ENCODE peak calls at places on chromosomes 4 and X, in ten cellular contexts. E is DND-41, Q is mammary epithelial cell, U is GM23248, A is astrocyte, V is mesendoderm, Y is PC-3, K is H9, F is mesenchymal stem cell, D is adipocyte. M is an unnamed sample. For H3K4me1, the result is how much of the 10 kb centered on the place peaks cover.

GRCh38 chr4:142141201-142141600 is 504.8 kb downstream of the IL15 start:
- DNase-seq in E (no peak), Q (no peak), U (no peak), A (no peak), V (no peak), Y (no peak), K (no peak), F (no peak), D (no peak), M (no peak)

GRCh38 chrX:126238220-126238619 is 72.1 kb upstream of the DCAF12L2 start:
- DNase-seq in E (no peak), Q (no peak), U (no peak), A (no peak), V (no peak), Y (no peak), K (no peak), F (no peak), D (no peak), M (peak)

GRCh38 chrX:46912098-46912672 is at the start of gene JADE3:
- DNase-seq in E (peak), Q (peak), U (peak), A (peak), V (peak), Y (peak), K (peak), F (peak), D (peak), M (peak)

GRCh38 chrX:154799554-154800348 is 5.5 kb downstream of the MPP1 start:
- DNase-seq in E (peak), Q (no peak), U (no peak), A (peak), V (peak), Y (peak), K (no peak), F (peak), D (no peak), M (no peak)

GRCh38 chrX:96833333-96833732 is 50.4 kb upstream of the RPA4 start:
- DNase-seq in E (no peak), Q (no peak), U (peak), A (no peak), V (no peak), Y (no peak), K (no peak), F (no peak), D (peak), M (no peak)

GRCh38 chr4:20248155-20248558 is 3.5 kb upstream of the SLIT2 start:
- DNase-seq in E (peak), Q (no peak), U (peak), A (peak), V (peak), Y (peak), K (no peak), F (peak), D (peak), M (no peak)

GRCh38 chr4:6226506-6226905 is 26.2 kb upstream of the JAKMIP1 start:
- DNase-seq in E (no peak), Q (no peak), U (no peak), A (no peak), V (no peak), Y (no peak), K (peak), F (no peak), D (no peak), M (no peak)

GRCh38 chr4:159871141-159871540 is 768.3 kb downstream of the RAPGEF2 start:
- DNase-seq in E (no peak), Q (peak), U (no peak), A (peak), V (no peak), Y (peak), K (no peak), F (no peak), D (no peak), M (no peak)

GRCh38 chr4:26267087-26267486 is 53.7 kb upstream of the RBPJ start:
- DNase-seq in E (no peak), Q (no peak), U (peak), A (peak), V (no peak), Y (no peak), K (no peak), F (no peak), D (peak), M (no peak)

GRCh38 chr4:143025111-143025704 is 159.5 kb upstream of the USP38 start:
- DNase-seq in E (no peak), Q (peak), U (peak), A (peak), V (peak), Y (peak), K (peak), F (peak), D (peak), M (no peak)

GRCh38 chrX:1249101-1249887 is 19.3 kb upstream of the CSF2RA start:
- DNase-seq in E (peak), Q (no peak), U (peak), A (no peak), V (peak), Y (peak), K (peak), F (peak), D (peak), M (no peak)

DNA sequence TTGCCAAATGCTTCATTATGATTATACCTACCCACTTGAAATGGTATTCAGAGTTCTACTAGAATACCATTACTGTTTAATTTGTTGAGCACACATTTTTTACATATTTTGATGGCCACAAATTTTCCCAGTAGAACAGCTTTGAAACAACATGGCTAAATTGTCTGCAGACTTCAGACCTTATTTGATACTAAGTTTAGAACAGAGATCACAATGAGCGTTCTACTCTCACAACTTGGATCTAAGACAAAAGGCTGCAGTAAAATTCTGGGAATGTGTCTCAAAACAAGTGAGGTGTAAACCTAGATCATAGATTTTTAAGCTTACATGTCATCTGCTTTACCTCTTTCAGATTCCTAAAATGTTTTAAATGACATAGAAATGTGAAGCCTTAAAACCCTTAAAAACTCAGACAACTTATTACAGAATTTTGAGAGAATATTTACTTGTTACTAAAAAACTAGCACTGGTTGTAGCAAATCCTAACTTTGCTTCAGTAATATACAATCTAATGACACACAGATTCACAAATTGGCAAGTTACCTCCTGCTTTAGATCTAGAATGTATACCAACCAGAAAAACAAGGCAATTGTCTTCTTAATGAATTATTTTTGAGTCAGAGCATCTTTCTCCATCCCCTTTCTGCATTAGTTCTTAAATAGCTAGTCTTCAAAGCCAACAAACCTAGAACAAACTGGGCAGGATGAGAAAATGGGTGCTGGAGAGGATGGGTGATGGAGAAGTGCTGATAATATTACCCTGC is 243.3 kb downstream of the SLC7A11 start:
- DNase-seq in E (no peak), Q (no peak), U (peak), A (peak), V (peak), Y (no peak), K (no peak), F (no peak), D (peak), M (no peak)
- H3K9ac ChIP-seq in E (no peak), Q (no peak), U (peak), A (no peak), V (no peak), Y (no peak), K (no peak), F (no peak), D (peak), M (no peak)

GRCh38 chr4:1212546-1213335 is 36.2 kb downstream of the CTBP1 start:
- DNase-seq in E (no peak), Q (no peak), U (no peak), A (no peak), V (no peak), Y (no peak), K (no peak), F (no peak), D (no peak), M (peak)
- H3K4me1 ChIP-seq in E (under half), Q (under half), U (under half), A (under half), V (under half), Y (under half), K (under half), F (half or more), D (under half), M (under half)

DNA sequence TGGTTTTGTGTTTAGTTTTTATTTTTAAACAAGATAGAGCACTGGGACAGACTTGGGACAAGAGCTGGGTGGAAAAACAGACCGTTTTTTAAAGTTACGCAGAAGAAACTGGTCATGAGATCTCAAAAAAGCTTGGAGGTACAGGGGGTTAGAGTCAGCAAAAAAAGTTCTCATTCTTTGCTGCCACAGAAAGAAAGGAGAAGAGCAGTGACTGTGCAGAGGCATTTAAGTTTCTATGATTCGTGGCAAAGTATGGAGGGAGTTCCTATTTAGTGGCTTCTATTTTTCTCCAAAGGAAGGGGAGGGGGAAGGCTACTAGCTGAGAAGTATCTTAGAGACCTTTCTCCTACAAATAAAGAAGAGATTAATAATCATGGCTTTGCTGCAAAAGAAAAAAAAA is 68.3 kb downstream of the MANBA start:
- DNase-seq in E (no peak), Q (no peak), U (no peak), A (no peak), V (no peak), Y (no peak), K (no peak), F (peak), D (no peak), M (no peak)
- H3K9ac ChIP-seq in E (no peak), Q (no peak), U (no peak), A (no peak), V (no peak), Y (no peak), K (no peak), F (no peak), D (no peak), M (no peak)

GRCh38 chrX:7085879-7086278 is 61.6 kb upstream of the STS start:
- DNase-seq in E (no peak), Q (no peak), U (no peak), A (no peak), V (no peak), Y (no peak), K (no peak), F (no peak), D (no peak), M (no peak)

GRCh38 chrX:7083468-7084396 is 63.8 kb upstream of the STS start:
- DNase-seq in E (peak), Q (peak), U (peak), A (peak), V (peak), Y (peak), K (no peak), F (peak), D (peak), M (no peak)

GRCh38 chrX:7084841-7085240 is 62.7 kb upstream of the STS start:
- DNase-seq in E (peak), Q (no peak), U (no peak), A (no peak), V (no peak), Y (no peak), K (no peak), F (no peak), D (no peak), M (no peak)

GRCh38 chrX:7088968-7089615 is 58.4 kb upstream of the STS start:
- DNase-seq in E (peak), Q (no peak), U (no peak), A (no peak), V (peak), Y (peak), K (peak), F (no peak), D (no peak), M (no peak)

DNA sequence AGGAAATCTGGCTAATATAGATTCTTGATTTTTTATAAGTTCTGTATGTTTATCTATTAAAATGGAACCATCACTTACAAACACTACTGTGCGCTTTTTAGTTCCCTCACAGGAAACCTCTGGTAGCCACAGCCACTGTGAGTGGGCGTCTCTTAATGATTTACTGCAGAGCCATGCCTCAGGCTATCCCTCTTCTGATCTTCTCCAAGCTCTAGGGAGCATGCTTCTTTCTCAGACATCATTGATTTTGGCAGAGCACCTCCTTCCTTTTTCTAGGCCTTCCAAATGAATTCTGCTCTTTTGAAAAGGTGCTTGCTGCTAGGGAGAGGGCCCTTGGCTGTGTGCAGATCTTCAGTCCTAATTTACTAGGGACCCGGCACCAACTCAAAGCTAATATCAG is 61.1 kb upstream of the STS start:
- DNase-seq in E (peak), Q (no peak), U (peak), A (peak), V (peak), Y (no peak), K (no peak), F (peak), D (no peak), M (no peak)
- H3K4me1 ChIP-seq in E (half or more), Q (under half), U (under half), A (under half), V (under half), Y (under half), K (under half), F (under half), D (under half), M (under half)

GRCh38 chr4:54225671-54226398 is 3.3 kb upstream of the PDGFRA start:
- DNase-seq in E (no peak), Q (no peak), U (peak), A (no peak), V (peak), Y (peak), K (peak), F (peak), D (peak), M (peak)
- H3K9ac ChIP-seq in E (no peak), Q (no peak), U (peak), A (peak), V (peak), Y (peak), K (no peak), F (peak), D (peak), M (no peak)

DNA sequence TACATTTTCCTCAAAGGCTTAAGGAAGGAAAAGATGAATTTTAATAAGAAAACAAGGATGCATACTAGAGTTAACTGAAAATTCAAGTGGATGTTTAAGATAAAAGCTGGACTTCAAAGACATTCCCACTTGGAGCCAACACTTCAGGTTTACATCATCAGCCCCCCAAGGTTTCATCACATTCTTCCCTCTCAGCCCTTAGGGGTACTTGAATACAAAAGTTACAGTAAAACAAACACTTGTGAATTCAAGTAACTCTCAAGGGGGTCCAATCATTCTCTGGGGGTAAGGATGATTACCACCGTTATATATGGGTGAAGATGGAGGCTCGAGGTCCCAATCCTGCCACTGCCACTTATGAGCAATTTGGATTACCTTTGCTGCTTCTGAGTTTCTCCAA is 36.1 kb downstream of the STARD8 start:
- DNase-seq in E (no peak), Q (no peak), U (no peak), A (no peak), V (no peak), Y (no peak), K (no peak), F (no peak), D (no peak), M (no peak)
- H3K4me1 ChIP-seq in E (under half), Q (under half), U (under half), A (under half), V (under half), Y (under half), K (under half), F (under half), D (under half), M (under half)

GRCh38 chr4:105369988-105370387 is 103.9 kb downstream of the PPA2 start:
- DNase-seq in E (no peak), Q (no peak), U (peak), A (peak), V (no peak), Y (peak), K (no peak), F (no peak), D (peak), M (no peak)
- H3K9ac ChIP-seq in E (no peak), Q (no peak), U (no peak), A (no peak), V (no peak), Y (no peak), K (no peak), F (no peak), D (no peak), M (no peak)

DNA sequence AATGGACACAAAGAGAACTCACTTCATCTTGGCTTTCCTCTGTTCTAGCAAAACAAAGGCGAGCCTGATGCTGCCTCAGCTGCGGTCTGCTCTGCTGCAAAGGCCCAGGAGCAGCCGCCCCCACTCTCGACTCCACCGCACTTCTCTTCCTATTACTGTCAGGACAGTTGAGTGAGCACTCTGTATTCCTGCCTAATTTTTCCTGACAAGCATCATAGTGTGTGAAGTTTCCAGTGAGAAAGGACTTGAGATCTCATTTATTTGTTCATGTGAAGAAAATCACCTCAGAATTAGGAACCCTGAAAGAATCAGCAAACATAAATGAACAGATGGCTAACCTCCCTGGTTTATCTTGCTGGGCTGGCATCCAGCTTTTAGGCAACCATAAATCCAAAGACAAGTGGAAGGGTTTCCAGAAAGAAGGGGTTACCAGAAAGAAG is 15.6 kb downstream of the SCARB2 start:
- DNase-seq in E (no peak), Q (peak), U (peak), A (peak), V (no peak), Y (no peak), K (no peak), F (no peak), D (peak), M (peak)
- H3K4me1 ChIP-seq in E (under half), Q (half or more), U (half or more), A (half or more), V (under half), Y (under half), K (under half), F (under half), D (half or more), M (under half)

GRCh38 chr4:166435449-166435848 is 562.4 kb downstream of the TLL1 start:
- DNase-seq in E (no peak), Q (peak), U (peak), A (peak), V (no peak), Y (peak), K (no peak), F (peak), D (peak), M (no peak)

GRCh38 chr4:166432125-166432524 is 559.1 kb downstream of the TLL1 start:
- DNase-seq in E (no peak), Q (no peak), U (no peak), A (no peak), V (no peak), Y (peak), K (no peak), F (no peak), D (no peak), M (no peak)

DNA sequence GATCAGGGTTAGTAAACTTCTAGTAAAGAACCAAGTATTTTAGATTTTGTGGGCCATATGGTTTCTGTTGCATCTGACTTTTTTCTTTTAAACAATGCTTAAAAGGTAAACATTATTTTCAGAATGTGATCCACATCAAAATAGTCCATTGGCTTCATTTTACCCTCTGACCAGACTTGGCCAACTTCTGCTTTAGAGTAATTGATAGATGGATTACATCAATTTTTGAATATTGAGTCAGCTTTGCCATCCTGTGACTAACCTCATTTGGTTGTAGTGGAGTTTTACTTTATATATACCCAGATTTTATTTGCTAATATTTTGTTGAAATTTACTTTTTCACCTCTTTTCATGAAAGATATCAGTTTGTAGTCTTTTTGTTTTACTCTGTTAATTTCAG is 559.8 kb downstream of the TLL1 start:
- DNase-seq in E (no peak), Q (peak), U (no peak), A (no peak), V (no peak), Y (peak), K (no peak), F (no peak), D (peak), M (no peak)
- H3K9ac ChIP-seq in E (no peak), Q (no peak), U (no peak), A (no peak), V (no peak), Y (peak), K (no peak), F (no peak), D (no peak), M (no peak)

GRCh38 chr4:10023806-10024205 is 2.5 kb upstream of the SLC2A9 start:
- DNase-seq in E (no peak), Q (no peak), U (peak), A (no peak), V (no peak), Y (no peak), K (peak), F (no peak), D (no peak), M (no peak)
- H3K4me1 ChIP-seq in E (under half), Q (half or more), U (under half), A (under half), V (under half), Y (under half), K (under half), F (under half), D (under half), M (under half)

M was measured in kidney.